ENCODE peak calls at places on chromosomes 1 and 21, in six cellular contexts. H is A549, F is esophagus muscularis mucosa, Q is uterus, E is Peyer's patch, L is HCT116. W is an unnamed sample. For H3K9me3, the result is how much of the 10 kb centered on the place peaks cover.

GRCh38 chr1:118049981-118050380 is 120.4 kb downstream of the WDR3 start:
- DNase-seq in H (no peak), Q (no peak), E (no peak), L (no peak), F (no peak), W (no peak)

GRCh38 chr1:165152727-165153126 is 203.8 kb downstream of the LMX1A start:
- DNase-seq in H (peak), Q (no peak), L (no peak), E (no peak), F (no peak), W (no peak)

GRCh38 chr1:18996548-18997177 is 40.2 kb upstream of the IFFO2 start:
- DNase-seq in Q (no peak), H (no peak), L (no peak), F (no peak), E (no peak), W (no peak)

GRCh38 chr1:117176579-117176978 is 34.1 kb downstream of the VTCN1 start:
- DNase-seq in F (no peak), L (no peak), H (no peak), E (no peak), Q (no peak), W (no peak)

GRCh38 chr1:15342568-15342967 is 67.1 kb upstream of the EFHD2 start:
- DNase-seq in H (no peak), L (no peak), E (no peak), F (no peak), Q (no peak), W (no peak)

GRCh38 chr1:72837781-72838180 is 555.4 kb upstream of the NEGR1 start:
- DNase-seq in E (no peak), H (no peak), Q (no peak), F (no peak), L (no peak), W (no peak)

GRCh38 chr21:38597436-38597835 is 99.2 kb upstream of the ERG start:
- DNase-seq in E (no peak), Q (no peak), F (no peak), L (no peak), H (no peak), W (no peak)

GRCh38 chr1:229164338-229164737 is 106.6 kb upstream of the RAB4A start:
- DNase-seq in E (no peak), L (no peak), Q (no peak), H (no peak), F (no peak), W (no peak)

GRCh38 chr1:32761253-32761877 is 55.8 kb downstream of the YARS1 start:
- DNase-seq in L (peak), H (peak), Q (peak), E (peak), F (no peak), W (no peak)

GRCh38 chr1:155003766-155004351 is 1.3 kb downstream of the ZBTB7B start:
- DNase-seq in Q (peak), E (peak), H (peak), L (no peak), F (no peak), W (no peak)

GRCh38 chr1:232524056-232524455 is 105.9 kb downstream of the SIPA1L2 start:
- DNase-seq in E (no peak), L (no peak), Q (no peak), F (no peak), H (no peak), W (no peak)

GRCh38 chr1:9151326-9151860 is 22.5 kb upstream of the GPR157 start:
- DNase-seq in Q (no peak), E (no peak), H (no peak), F (no peak), L (no peak), W (no peak)

GRCh38 chr1:150192012-150192411 is 42.3 kb downstream of the PLEKHO1 start:
- DNase-seq in Q (no peak), L (no peak), H (peak), F (no peak), E (no peak), W (no peak)

GRCh38 chr21:25929859-25930520 is 195.2 kb downstream of the GABPA start:
- DNase-seq in H (no peak), F (no peak), Q (no peak), E (no peak), L (no peak), W (no peak)

GRCh38 chr1:89022167-89022959 is at the start of gene GBP3:
- DNase-seq in L (peak), F (no peak), E (no peak), Q (no peak), H (no peak), W (no peak)

GRCh38 chr1:154943649-154944421 is 7.3 kb upstream of the PMVK start:
- DNase-seq in E (peak), F (no peak), H (peak), L (no peak), Q (no peak), W (no peak)

GRCh38 chr1:26862781-26863676 is at the start of gene SFN:
- DNase-seq in H (peak), Q (no peak), L (peak), E (peak), F (no peak), W (no peak)

GRCh38 chr1:26858891-26859630 is 3.9 kb upstream of the SFN start:
- DNase-seq in Q (no peak), L (no peak), H (no peak), E (no peak), F (no peak), W (no peak)

GRCh38 chr1:26863677-26864060 is 720 bp downstream of the SFN start:
- DNase-seq in F (no peak), E (no peak), Q (no peak), H (no peak), L (no peak), W (no peak)

GRCh38 chr1:26861286-26861701 is 1.7 kb upstream of the SFN start:
- DNase-seq in H (peak), L (peak), Q (no peak), F (no peak), E (no peak), W (no peak)

DNA sequence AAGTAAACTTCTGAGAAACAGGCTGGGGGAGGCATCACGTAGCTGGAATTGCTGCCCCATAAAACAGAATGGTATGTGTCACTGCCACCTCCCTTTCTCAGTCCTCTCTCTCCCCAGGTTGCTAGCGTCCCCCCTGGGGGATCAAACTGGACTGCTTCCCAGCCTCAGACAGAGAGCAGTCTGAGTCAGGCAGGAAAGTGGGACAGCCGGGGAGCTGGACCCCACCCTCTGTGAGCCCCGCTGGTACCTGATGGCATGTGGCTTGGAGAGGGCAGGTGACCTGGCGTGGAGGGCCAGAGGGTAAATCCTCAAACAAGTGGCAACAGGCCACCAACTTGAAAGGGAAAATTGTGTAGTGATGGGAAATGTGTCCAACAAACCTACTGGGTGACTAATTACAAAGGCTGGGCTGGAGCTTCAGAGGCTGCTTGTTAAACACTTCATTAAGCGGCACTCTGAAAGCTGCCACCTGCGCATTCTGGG is 1.0 kb upstream of the SFN start:
- DNase-seq in L (peak), Q (no peak), F (no peak), H (no peak), E (no peak), W (no peak)
- TF ChIP-seq CTCF in L (no peak), Q (no peak), F (no peak), H (no peak), E (no peak), W (no peak)

GRCh38 chr1:87331319-87332269 is 2.9 kb downstream of the LMO4 start:
- DNase-seq in Q (peak), L (peak), E (peak), F (peak), H (peak), W (no peak)
- TF ChIP-seq POLR2A in Q (no peak), L (no peak), E (peak), F (no peak), H (no peak), W (peak)

GRCh38 chr1:247096112-247096511 is 8.0 kb downstream of the ZNF669 start:
- DNase-seq in F (peak), E (no peak), Q (no peak), L (no peak), H (no peak), W (no peak)

GRCh38 chr1:247102381-247102780 is 1.8 kb downstream of the ZNF669 start:
- DNase-seq in F (no peak), E (no peak), Q (no peak), H (no peak), L (no peak), W (no peak)

GRCh38 chr1:247100676-247101279 is 3.4 kb downstream of the ZNF669 start:
- DNase-seq in L (no peak), E (no peak), Q (no peak), F (no peak), H (no peak), W (no peak)

GRCh38 chr1:247096958-247097357 is 7.2 kb downstream of the ZNF669 start:
- DNase-seq in F (no peak), Q (no peak), H (no peak), E (no peak), L (no peak), W (no peak)

DNA sequence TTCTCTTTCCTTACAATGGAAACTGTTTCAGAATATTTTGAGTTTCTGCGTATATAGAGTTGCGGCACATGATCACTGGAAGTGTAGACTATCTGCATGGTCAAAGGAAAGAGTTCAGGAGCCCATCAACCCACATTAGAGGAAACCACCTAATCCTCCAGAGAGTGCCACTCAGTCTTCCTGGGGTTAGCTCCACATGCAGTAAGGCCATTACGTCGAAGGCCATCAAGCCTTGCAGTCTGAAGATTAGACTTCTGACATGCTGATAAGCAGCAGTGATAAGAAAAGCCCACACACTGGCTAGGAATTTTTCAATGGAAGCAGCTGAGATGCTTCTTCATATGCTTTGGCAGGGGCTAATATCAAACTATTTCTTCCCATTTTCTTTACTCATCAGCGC is 7.6 kb downstream of the ZNF669 start:
- DNase-seq in E (no peak), Q (no peak), H (no peak), F (no peak), L (no peak), W (no peak)
- H3K9me3 ChIP-seq in E (under half), Q (under half), H (half or more), F (under half), L (under half), W (under half)

DNA sequence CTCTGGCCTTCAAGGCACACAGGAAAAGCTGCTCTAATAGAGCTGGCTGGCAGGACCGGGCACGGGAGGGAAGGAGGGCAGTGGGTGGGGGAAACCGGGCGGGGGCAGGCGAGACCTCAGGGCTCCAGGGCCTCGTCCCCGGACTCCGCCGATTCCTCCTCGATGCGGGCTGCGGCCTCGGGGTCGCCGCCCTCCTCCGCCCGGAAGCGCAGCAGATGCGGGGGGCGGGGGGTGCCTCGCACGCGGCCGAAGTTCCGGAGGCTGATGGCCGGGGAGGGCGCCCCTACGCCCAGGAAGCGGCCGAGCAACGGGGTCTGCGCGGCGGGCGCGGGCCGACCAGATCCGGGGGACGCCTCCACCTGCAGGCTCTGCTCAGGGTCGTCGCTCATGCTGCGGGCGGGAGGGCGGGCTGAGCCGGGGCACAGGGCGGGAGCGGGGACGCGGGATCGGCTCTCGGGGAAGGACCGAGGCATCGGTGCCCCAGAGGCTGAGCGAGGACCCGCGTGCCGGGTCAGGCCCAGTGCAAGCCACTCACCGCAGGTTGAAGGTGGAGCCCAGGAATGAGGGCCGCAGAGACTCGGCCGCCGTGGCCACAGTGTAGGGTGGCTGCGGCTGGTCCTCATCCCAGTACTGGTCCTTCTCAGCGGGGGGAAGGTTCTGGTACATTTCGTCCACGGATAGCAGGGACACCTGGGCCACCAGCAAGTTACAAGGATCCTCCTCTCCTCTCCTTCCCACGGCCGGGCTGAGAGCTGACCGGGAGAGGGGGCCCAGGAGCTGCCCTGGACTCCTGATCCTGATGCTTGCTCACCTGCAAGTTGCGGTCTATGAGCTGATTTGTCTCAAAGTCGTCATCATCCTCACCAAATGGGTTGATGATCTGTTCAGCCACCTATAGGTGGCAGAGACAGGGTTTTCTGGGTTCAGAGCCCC is 3.6 kb downstream of the BEST4 start:
- DNase-seq in H (no peak), F (no peak), Q (no peak), E (peak), L (no peak), W (no peak)
- TF ChIP-seq CTCF in H (no peak), F (no peak), Q (peak), E (no peak), L (no peak), W (peak)